ENCODE peak calls at places on chromosomes 2 and 18, in five cellular contexts. D, S, C, R and M are unnamed samples.

GRCh38 chr2:140975237-140975636 is 1155.6 kb downstream of the LRP1B start:
- DNase-seq in D (peak; percentile 3), S (no peak), C (no peak), R (no peak), M (no peak)

GRCh38 chr2:120419073-120419472 is 73.1 kb downstream of the INHBB start:
- DNase-seq in D (no peak), S (no peak), C (no peak), R (no peak), M (no peak)

GRCh38 chr2:160228141-160228963 is 28.3 kb upstream of the ITGB6 start:
- DNase-seq in D (peak; percentile 60), S (peak; percentile 60), C (no peak), R (no peak), M (no peak)

GRCh38 chr2:111032721-111033532 is 87.8 kb upstream of the BCL2L11 start:
- DNase-seq in D (no peak), S (no peak), C (no peak), R (no peak), M (no peak)

GRCh38 chr2:23414876-23415275 is 29.9 kb downstream of the KLHL29 start:
- DNase-seq in D (no peak), S (no peak), C (no peak), R (no peak), M (no peak)

GRCh38 chr2:231480781-231481180 is 16.5 kb upstream of the NCL start:
- DNase-seq in D (no peak), S (no peak), C (no peak), R (no peak), M (no peak)

GRCh38 chr18:38010971-38011370 is 445.4 kb upstream of the CELF4 start:
- DNase-seq in D (no peak), S (no peak), C (no peak), R (no peak), M (no peak)

GRCh38 chr2:1752751-1753150 is 8.4 kb upstream of the PXDN start:
- DNase-seq in D (no peak), S (no peak), C (no peak), R (no peak), M (no peak)

GRCh38 chr2:205372141-205372540 is 310.2 kb upstream of the NRP2 start:
- DNase-seq in D (no peak), S (no peak), C (no peak), R (no peak), M (peak; percentile 16)

GRCh38 chr2:10832228-10832936 is 19.8 kb upstream of the PDIA6 start:
- DNase-seq in D (peak; percentile 93), S (peak; percentile 40), C (peak; percentile 72), R (peak; percentile 93), M (peak; percentile 63)

GRCh38 chr2:92073036-92073814 is 2798.0 kb upstream of the TEKT4 start:
- DNase-seq in D (peak; percentile 0), S (no peak), C (no peak), R (no peak), M (no peak)

GRCh38 chr2:188978291-188979081 is 4.3 kb downstream of the COL3A1 start:
- DNase-seq in D (no peak), S (peak; percentile 61), C (no peak), R (no peak), M (no peak)

GRCh38 chr2:165758276-165758675 is 35.8 kb downstream of the GALNT3 start:
- DNase-seq in D (no peak), S (no peak), C (no peak), R (no peak), M (no peak)

GRCh38 chr2:160581035-160581434 is 87.4 kb upstream of the RBMS1 start:
- DNase-seq in D (no peak), S (no peak), C (no peak), R (no peak), M (no peak)

GRCh38 chr2:100422320-100422719 is 4.9 kb upstream of the CHST10 start:
- DNase-seq in D (peak; percentile 70), S (no peak), C (no peak), R (peak; percentile 12), M (no peak)

GRCh38 chr2:70647873-70648481 is 94.4 kb upstream of the TGFA start:
- DNase-seq in D (peak; percentile 81), S (no peak), C (peak; percentile 46), R (peak; percentile 63), M (peak; percentile 11)

GRCh38 chr18:78130232-78131195 is 849.1 kb upstream of the SALL3 start:
- DNase-seq in D (no peak), S (no peak), C (no peak), R (no peak), M (no peak)

GRCh38 chr2:79622508-79622907 is 109.7 kb downstream of the CTNNA2 start:
- DNase-seq in D (peak; percentile 6), S (no peak), C (no peak), R (no peak), M (no peak)

GRCh38 chr2:235485362-235485761 is 8.5 kb upstream of the AGAP1 start:
- DNase-seq in D (no peak), S (no peak), C (no peak), R (no peak), M (no peak)

GRCh38 chr2:98464772-98465310 is 20.2 kb downstream of the INPP4A start:
- DNase-seq in D (no peak), S (no peak), C (no peak), R (no peak), M (no peak)

GRCh38 chr18:45755936-45756335 is 32.0 kb downstream of the SLC14A1 start:
- DNase-seq in D (no peak), S (no peak), C (no peak), R (peak; percentile 14), M (no peak)

GRCh38 chr2:228678110-228678509 is 496.6 kb upstream of the SPHKAP start:
- DNase-seq in D (no peak), S (no peak), C (no peak), R (no peak), M (no peak)

GRCh38 chr18:48818329-48819254 is 132.2 kb downstream of the SMAD7 start:
- DNase-seq in D (no peak), S (no peak), C (no peak), R (no peak), M (no peak)

GRCh38 chr2:240600451-240600961 is 14.0 kb downstream of the CAPN10 start:
- DNase-seq in D (no peak), S (no peak), C (no peak), R (no peak), M (no peak)

GRCh38 chr18:36601316-36601715 is 227.5 kb downstream of the TPGS2 start:
- DNase-seq in D (no peak), S (no peak), C (no peak), R (no peak), M (no peak)

GRCh38 chr2:150051004-150051403 is 436.5 kb downstream of the RND3 start:
- DNase-seq in D (no peak), S (no peak), C (no peak), R (no peak), M (no peak)

GRCh38 chr2:36147670-36148390 is 207.7 kb upstream of the CRIM1 start:
- DNase-seq in D (no peak), S (no peak), C (no peak), R (no peak), M (no peak)

GRCh38 chr2:105179469-105180372 is 61.8 kb upstream of the GPR45 start:
- DNase-seq in D (peak; percentile 55), S (no peak), C (no peak), R (peak; percentile 20), M (peak; percentile 21)

GRCh38 chr18:26459340-26459739 is 89.0 kb downstream of the KCTD1 start:
- DNase-seq in D (no peak), S (no peak), C (no peak), R (no peak), M (no peak)

GRCh38 chr2:64649626-64650025 is 4.1 kb downstream of the SERTAD2 start:
- DNase-seq in D (no peak), S (no peak), C (no peak), R (no peak), M (no peak)

GRCh38 chr2:231535961-231536360 is 5.7 kb upstream of the NMUR1 start:
- DNase-seq in D (peak; percentile 3), S (no peak), C (no peak), R (no peak), M (no peak)

GRCh38 chr18:35376742-35377695 is at the start of gene ZNF396:
- DNase-seq in D (peak; percentile 91), S (no peak), C (peak; percentile 43), R (peak; percentile 86), M (no peak)